ENCODE peak calls at places on chromosomes 13 and 19, in six cellular contexts. One of them, this sample, is unnamed.
A peak's percentile ranks its signal among the peaks of the same experiment; 100 is the strongest.

GRCh38 chr13:42041017-42041683 is 7.3 kb upstream of the DGKH start:
- DNase-seq in neuronal stem cell: peak; percentile 45
- DNase-seq in trophoblast cell: peak; percentile 46
- DNase-seq in H1: no peak
- DNase-seq in mesenchymal stem cell: peak; percentile 74
- DNase-seq in H9: peak; percentile 54
- DNase-seq in this sample: peak; percentile 44

GRCh38 chr19:2282062-2282861 is at the start of gene PEAK3:
- DNase-seq in H9: peak; percentile 70
- DNase-seq in mesenchymal stem cell: peak; percentile 73
- DNase-seq in H1: no peak
- DNase-seq in neuronal stem cell: no peak
- DNase-seq in trophoblast cell: no peak
- DNase-seq in this sample: peak; percentile 24

GRCh38 chr19:34484328-34484727 is 2.8 kb downstream of the WTIP start:
- DNase-seq in trophoblast cell: no peak
- DNase-seq in H9: no peak
- DNase-seq in mesenchymal stem cell: no peak
- DNase-seq in neuronal stem cell: no peak
- DNase-seq in H1: no peak
- DNase-seq in this sample: no peak

GRCh38 chr19:1747285-1748114 is 5.8 kb upstream of the ONECUT3 start:
- DNase-seq in neuronal stem cell: no peak
- DNase-seq in H9: peak; percentile 85
- DNase-seq in H1: peak; percentile 54
- DNase-seq in trophoblast cell: no peak
- DNase-seq in mesenchymal stem cell: peak; percentile 72
- DNase-seq in this sample: peak; percentile 80

GRCh38 chr13:108463365-108463764 is 166.0 kb upstream of the MYO16 start:
- DNase-seq in neuronal stem cell: no peak
- DNase-seq in mesenchymal stem cell: peak; percentile 90
- DNase-seq in trophoblast cell: peak; percentile 6
- DNase-seq in H1: no peak
- DNase-seq in H9: no peak
- DNase-seq in this sample: peak; percentile 94

GRCh38 chr13:33376212-33376611 is 90.7 kb upstream of the STARD13 start:
- DNase-seq in neuronal stem cell: no peak
- DNase-seq in H1: no peak
- DNase-seq in trophoblast cell: no peak
- DNase-seq in H9: no peak
- DNase-seq in mesenchymal stem cell: no peak
- DNase-seq in this sample: no peak

GRCh38 chr13:36858285-36858684 is 39.3 kb downstream of the RFXAP start:
- DNase-seq in H9: no peak
- DNase-seq in H1: no peak
- DNase-seq in neuronal stem cell: no peak
- DNase-seq in mesenchymal stem cell: peak; percentile 65
- DNase-seq in trophoblast cell: peak; percentile 15
- DNase-seq in this sample: peak; percentile 65

GRCh38 chr13:19982447-19983043 is 24.0 kb downstream of the ZMYM2 start:
- DNase-seq in mesenchymal stem cell: no peak
- DNase-seq in H1: no peak
- DNase-seq in neuronal stem cell: no peak
- DNase-seq in trophoblast cell: no peak
- DNase-seq in H9: no peak
- DNase-seq in this sample: no peak

GRCh38 chr19:41944336-41944735 is 14.8 kb downstream of the RABAC1 start:
- DNase-seq in neuronal stem cell: no peak
- DNase-seq in H9: no peak
- DNase-seq in trophoblast cell: no peak
- DNase-seq in H1: no peak
- DNase-seq in mesenchymal stem cell: no peak
- DNase-seq in this sample: no peak

GRCh38 chr13:21420706-21421105 is 38.4 kb downstream of the ZDHHC20 start:
- DNase-seq in H1: no peak
- DNase-seq in trophoblast cell: no peak
- DNase-seq in mesenchymal stem cell: peak; percentile 47
- DNase-seq in neuronal stem cell: no peak
- DNase-seq in H9: no peak
- DNase-seq in this sample: peak; percentile 58

GRCh38 chr19:55657004-55657747 is 2.3 kb downstream of the U2AF2 start:
- DNase-seq in neuronal stem cell: no peak
- DNase-seq in mesenchymal stem cell: no peak
- DNase-seq in trophoblast cell: no peak
- DNase-seq in H1: no peak
- DNase-seq in H9: no peak
- DNase-seq in this sample: no peak

GRCh38 chr13:76406243-76406642 is 480.0 kb downstream of the KCTD12 start:
- DNase-seq in mesenchymal stem cell: peak; percentile 33
- DNase-seq in H9: no peak
- DNase-seq in neuronal stem cell: no peak
- DNase-seq in H1: no peak
- DNase-seq in trophoblast cell: no peak
- DNase-seq in this sample: no peak
- H3K14ac ChIP-seq in mesenchymal stem cell: no peak overlapping the region
- H3K14ac ChIP-seq in H9: no peak overlapping the region
- H3K14ac ChIP-seq in neuronal stem cell: no peak overlapping the region
- H3K14ac ChIP-seq in H1: no peak overlapping the region
- H3K14ac ChIP-seq in trophoblast cell: no peak overlapping the region
- H3K14ac ChIP-seq in this sample: no peak overlapping the region

DNA sequence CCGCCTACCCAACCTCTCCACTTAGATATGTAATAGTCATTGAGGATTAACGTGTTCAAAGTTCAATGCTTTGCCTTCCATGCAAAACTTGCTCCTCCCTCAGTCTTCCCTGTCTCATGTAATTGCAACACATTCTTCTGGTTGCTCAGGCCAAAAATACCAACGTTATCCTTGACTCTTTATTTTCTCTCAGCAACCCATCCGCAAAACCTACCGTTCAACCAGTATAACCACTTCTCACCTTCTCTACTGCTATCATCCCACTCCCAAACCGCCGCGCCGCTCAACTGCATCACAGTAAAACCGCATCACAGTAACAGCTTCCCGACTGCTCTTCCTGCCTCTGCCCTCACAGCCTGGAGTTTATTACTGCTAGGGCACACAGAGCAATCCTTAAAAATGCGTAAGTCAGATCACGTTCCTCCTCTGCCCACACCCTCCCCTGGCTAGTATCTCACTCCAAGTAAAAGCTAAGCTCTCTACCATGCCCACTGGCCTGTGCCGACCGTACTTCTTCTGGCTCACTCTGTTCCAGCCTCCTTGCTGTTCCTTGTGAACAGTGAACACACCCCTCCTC is 8.2 kb downstream of the MTIF3 start:
- DNase-seq in H9: no peak
- DNase-seq in trophoblast cell: no peak
- DNase-seq in mesenchymal stem cell: no peak
- DNase-seq in H1: no peak
- DNase-seq in neuronal stem cell: no peak
- DNase-seq in this sample: no peak
- H3K14ac ChIP-seq in H9: no peak overlapping the region
- H3K14ac ChIP-seq in trophoblast cell: no peak overlapping the region
- H3K14ac ChIP-seq in mesenchymal stem cell: no peak overlapping the region
- H3K14ac ChIP-seq in H1: no peak overlapping the region
- H3K14ac ChIP-seq in neuronal stem cell: no peak overlapping the region
- H3K14ac ChIP-seq in this sample: no peak overlapping the region

GRCh38 chr19:40639638-40639982 is 38.4 kb downstream of the LTBP4 start:
- DNase-seq in H1: no peak
- DNase-seq in neuronal stem cell: no peak
- DNase-seq in mesenchymal stem cell: no peak
- DNase-seq in trophoblast cell: no peak
- DNase-seq in H9: no peak
- DNase-seq in this sample: no peak
- H3K14ac ChIP-seq in H1: no peak overlapping the region
- H3K14ac ChIP-seq in neuronal stem cell: peak overlapping the region; percentile 94
- H3K14ac ChIP-seq in mesenchymal stem cell: peak overlapping the region; percentile 49
- H3K14ac ChIP-seq in trophoblast cell: no peak overlapping the region
- H3K14ac ChIP-seq in H9: no peak overlapping the region
- H3K14ac ChIP-seq in this sample: peak overlapping the region; percentile 12

DNA sequence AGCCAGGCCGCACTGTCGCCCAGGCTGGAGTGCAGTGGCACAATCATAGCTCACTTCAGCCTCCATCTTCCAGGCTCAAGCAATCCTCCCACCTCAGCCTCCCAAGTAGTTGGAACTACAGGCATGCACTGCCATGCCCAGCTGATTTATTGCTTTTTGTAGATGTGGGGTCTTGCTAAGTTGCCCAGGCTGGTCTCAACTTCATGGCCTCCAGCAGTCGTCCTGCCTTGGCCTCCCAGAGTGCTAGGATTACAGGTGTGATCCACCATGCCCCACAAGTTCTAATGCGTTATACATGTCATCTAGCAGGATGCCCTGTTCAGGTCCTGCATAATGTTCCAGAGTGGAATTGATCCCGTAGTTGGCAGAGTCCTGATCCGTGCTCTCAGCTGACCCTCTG is 4.6 kb downstream of the C19orf53 start:
- DNase-seq in trophoblast cell: no peak
- DNase-seq in H9: no peak
- DNase-seq in mesenchymal stem cell: no peak
- DNase-seq in H1: no peak
- DNase-seq in neuronal stem cell: no peak
- DNase-seq in this sample: no peak
- H3K14ac ChIP-seq in trophoblast cell: no peak overlapping the region
- H3K14ac ChIP-seq in H9: no peak overlapping the region
- H3K14ac ChIP-seq in mesenchymal stem cell: no peak overlapping the region
- H3K14ac ChIP-seq in H1: no peak overlapping the region
- H3K14ac ChIP-seq in neuronal stem cell: no peak overlapping the region
- H3K14ac ChIP-seq in this sample: no peak overlapping the region

GRCh38 chr13:110261166-110262081 is 45.5 kb downstream of the COL4A1 start:
- DNase-seq in H9: peak; percentile 61
- DNase-seq in neuronal stem cell: no peak
- DNase-seq in H1: no peak
- DNase-seq in mesenchymal stem cell: peak; percentile 53
- DNase-seq in trophoblast cell: no peak
- DNase-seq in this sample: no peak

GRCh38 chr13:110263906-110264305 is 43.1 kb downstream of the COL4A1 start:
- DNase-seq in mesenchymal stem cell: no peak
- DNase-seq in H1: no peak
- DNase-seq in neuronal stem cell: no peak
- DNase-seq in trophoblast cell: no peak
- DNase-seq in H9: no peak
- DNase-seq in this sample: no peak

GRCh38 chr13:110262494-110262893 is 44.5 kb downstream of the COL4A1 start:
- DNase-seq in H9: no peak
- DNase-seq in H1: no peak
- DNase-seq in trophoblast cell: no peak
- DNase-seq in mesenchymal stem cell: no peak
- DNase-seq in neuronal stem cell: no peak
- DNase-seq in this sample: no peak

GRCh38 chr13:110262082-110262436 is 44.9 kb downstream of the COL4A1 start:
- DNase-seq in trophoblast cell: no peak
- DNase-seq in H1: no peak
- DNase-seq in mesenchymal stem cell: no peak
- DNase-seq in neuronal stem cell: no peak
- DNase-seq in H9: no peak
- DNase-seq in this sample: no peak

GRCh38 chr13:110262944-110263343 is 44.0 kb downstream of the COL4A1 start:
- DNase-seq in H1: no peak
- DNase-seq in mesenchymal stem cell: no peak
- DNase-seq in trophoblast cell: no peak
- DNase-seq in neuronal stem cell: no peak
- DNase-seq in H9: no peak
- DNase-seq in this sample: no peak
- H3K14ac ChIP-seq in H1: no peak overlapping the region
- H3K14ac ChIP-seq in mesenchymal stem cell: no peak overlapping the region
- H3K14ac ChIP-seq in trophoblast cell: no peak overlapping the region
- H3K14ac ChIP-seq in neuronal stem cell: no peak overlapping the region
- H3K14ac ChIP-seq in H9: no peak overlapping the region
- H3K14ac ChIP-seq in this sample: peak overlapping the region; percentile 41